ENCODE peak calls at places on chromosomes 1 and 21, in ten cellular contexts. M is GM23338, T is upper lobe of left lung, R is stomach, I is endothelial cell of umbilical vein, V is HCT116, S is sigmoid colon, A is suprapubic skin, Y is GM12892, C is SK-N-SH. P is an unnamed sample.

GRCh38 chr1:200483491-200484143 is 73.8 kb upstream of the ZNF281 start:
- DNase-seq in M (peak), T (peak), R (peak), I (peak), V (peak), S (no peak), A (no peak), Y (peak), C (peak), P (peak)

GRCh38 chr1:218537131-218537904 is 192.2 kb downstream of the TGFB2 start:
- DNase-seq in M (no peak), T (no peak), R (no peak), I (no peak), V (no peak), S (no peak), A (no peak), Y (no peak), C (no peak), P (no peak)

GRCh38 chr1:158055854-158056253 is 62.4 kb downstream of the KIRREL1 start:
- DNase-seq in M (peak), T (no peak), R (no peak), I (peak), V (no peak), S (no peak), A (no peak), Y (no peak), C (no peak), P (no peak)

GRCh38 chr1:226714148-226714547 is 24.9 kb downstream of the ITPKB start:
- DNase-seq in M (no peak), T (no peak), R (no peak), I (no peak), V (no peak), S (no peak), A (no peak), Y (no peak), C (no peak), P (no peak)

GRCh38 chr1:31033573-31033972 is 31.9 kb downstream of the PUM1 start:
- DNase-seq in M (peak), T (peak), R (no peak), I (no peak), V (no peak), S (no peak), A (no peak), Y (no peak), C (no peak), P (no peak)

GRCh38 chr1:228340686-228341449 is 65.8 kb downstream of the TRIM11 start:
- DNase-seq in M (peak), T (peak), R (no peak), I (no peak), V (no peak), S (peak), A (peak), Y (no peak), C (peak), P (no peak)

GRCh38 chr1:45512641-45513054 is 9.0 kb downstream of the PRDX1 start:
- DNase-seq in M (peak), T (peak), R (peak), I (peak), V (peak), S (peak), A (no peak), Y (no peak), C (peak), P (no peak)

GRCh38 chr1:84412316-84412942 is 14.1 kb downstream of the DNASE2B start:
- DNase-seq in M (no peak), T (no peak), R (no peak), I (no peak), V (no peak), S (no peak), A (no peak), Y (no peak), C (no peak), P (no peak)

GRCh38 chr21:37711294-37711844 is 204.9 kb downstream of the KCNJ6 start:
- DNase-seq in M (no peak), T (no peak), R (no peak), I (no peak), V (no peak), S (no peak), A (no peak), Y (no peak), C (peak), P (no peak)

GRCh38 chr1:176847052-176847451 is 317.5 kb downstream of the ASTN1 start:
- DNase-seq in M (no peak), T (no peak), R (no peak), I (no peak), V (no peak), S (peak), A (no peak), Y (no peak), C (peak), P (no peak)

GRCh38 chr1:31689821-31690220 is 14.0 kb downstream of the COL16A1 start:
- DNase-seq in M (no peak), T (no peak), R (no peak), I (peak), V (peak), S (no peak), A (no peak), Y (no peak), C (no peak), P (no peak)

GRCh38 chr1:204645251-204645650 is 40.3 kb downstream of the LRRN2 start:
- DNase-seq in M (no peak), T (no peak), R (no peak), I (no peak), V (no peak), S (no peak), A (no peak), Y (no peak), C (no peak), P (no peak)

GRCh38 chr1:201883786-201884185 is 4.9 kb upstream of the SHISA4 start:
- DNase-seq in M (no peak), T (peak), R (no peak), I (peak), V (peak), S (no peak), A (no peak), Y (no peak), C (no peak), P (no peak)

GRCh38 chr1:201883266-201883665 is 5.4 kb upstream of the SHISA4 start:
- DNase-seq in M (no peak), T (no peak), R (no peak), I (no peak), V (no peak), S (no peak), A (no peak), Y (no peak), C (no peak), P (no peak)

GRCh38 chr1:201880928-201881571 is 7.6 kb upstream of the SHISA4 start:
- DNase-seq in M (no peak), T (no peak), R (no peak), I (no peak), V (no peak), S (no peak), A (no peak), Y (no peak), C (no peak), P (no peak)

GRCh38 chr1:201882665-201883132 is 6.0 kb upstream of the SHISA4 start:
- DNase-seq in M (peak), T (peak), R (no peak), I (no peak), V (peak), S (no peak), A (no peak), Y (no peak), C (no peak), P (no peak)

DNA sequence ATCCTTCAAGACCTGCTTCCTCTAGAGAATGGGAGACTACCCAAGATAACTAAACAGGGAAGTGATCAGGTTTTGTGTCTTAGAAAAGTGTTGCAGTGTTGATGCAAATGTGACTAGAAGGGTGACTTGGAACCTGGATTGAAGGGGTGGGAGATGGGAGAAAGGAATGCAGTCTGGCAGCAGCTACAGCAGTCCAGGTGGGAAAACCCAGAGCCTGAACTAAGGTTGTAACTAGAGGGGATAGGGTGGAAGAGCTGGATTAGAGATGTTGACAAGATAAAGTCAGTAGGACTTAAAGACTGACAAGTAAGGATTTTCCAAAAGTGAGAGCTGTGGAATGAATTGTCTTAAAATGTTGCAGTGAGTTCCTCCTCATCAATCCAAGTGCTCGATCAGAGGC is 7.1 kb upstream of the SHISA4 start:
- DNase-seq in M (peak), T (no peak), R (no peak), I (no peak), V (no peak), S (no peak), A (no peak), Y (no peak), C (no peak), P (no peak)
- TF ChIP-seq POLR2AphosphoS5 in M (no peak), T (no peak), R (no peak), I (no peak), V (no peak), S (no peak), A (no peak), Y (no peak), C (no peak), P (no peak)

GRCh38 chr1:183652547-183653467 is at the start of gene APOBEC4:
- DNase-seq in M (no peak), T (peak), R (no peak), I (no peak), V (no peak), S (no peak), A (no peak), Y (no peak), C (no peak), P (no peak)
- TF ChIP-seq POLR2AphosphoS5 in M (no peak), T (no peak), R (no peak), I (no peak), V (no peak), S (no peak), A (no peak), Y (peak), C (no peak), P (peak)

GRCh38 chr21:43744725-43745124 is 25.8 kb downstream of the PDXK start:
- DNase-seq in M (no peak), T (no peak), R (no peak), I (no peak), V (no peak), S (no peak), A (no peak), Y (no peak), C (no peak), P (no peak)

GRCh38 chr21:43741425-43742096 is 22.6 kb downstream of the PDXK start:
- DNase-seq in M (peak), T (no peak), R (no peak), I (no peak), V (no peak), S (no peak), A (no peak), Y (no peak), C (peak), P (no peak)

GRCh38 chr21:43740497-43741156 is 21.7 kb downstream of the PDXK start:
- DNase-seq in M (peak), T (peak), R (peak), I (no peak), V (no peak), S (peak), A (no peak), Y (no peak), C (peak), P (no peak)

GRCh38 chr21:43745772-43746517 is 27.0 kb downstream of the PDXK start:
- DNase-seq in M (no peak), T (no peak), R (no peak), I (no peak), V (no peak), S (no peak), A (no peak), Y (no peak), C (no peak), P (no peak)

GRCh38 chr21:43743934-43744333 is 25.0 kb downstream of the PDXK start:
- DNase-seq in M (no peak), T (no peak), R (no peak), I (no peak), V (no peak), S (no peak), A (no peak), Y (no peak), C (no peak), P (no peak)
- TF ChIP-seq POLR2AphosphoS5 in M (no peak), T (no peak), R (no peak), I (no peak), V (no peak), S (no peak), A (no peak), Y (no peak), C (no peak), P (no peak)

GRCh38 chr1:238409947-238410346 is 519.2 kb upstream of the ZP4 start:
- DNase-seq in M (no peak), T (no peak), R (no peak), I (no peak), V (no peak), S (no peak), A (no peak), Y (no peak), C (no peak), P (no peak)
- TF ChIP-seq POLR2AphosphoS5 in M (no peak), T (no peak), R (no peak), I (no peak), V (no peak), S (no peak), A (no peak), Y (no peak), C (no peak), P (no peak)

GRCh38 chr1:9181176-9181906 is 52.4 kb upstream of the GPR157 start:
- DNase-seq in M (peak), T (peak), R (peak), I (peak), V (peak), S (peak), A (peak), Y (peak), C (peak), P (peak)
- TF ChIP-seq POLR2AphosphoS5 in M (no peak), T (no peak), R (no peak), I (peak), V (no peak), S (no peak), A (no peak), Y (no peak), C (no peak), P (no peak)

GRCh38 chr1:18300376-18300775 is 180.4 kb upstream of the KLHDC7A start:
- DNase-seq in M (no peak), T (no peak), R (no peak), I (no peak), V (no peak), S (no peak), A (no peak), Y (no peak), C (peak), P (no peak)
- TF ChIP-seq POLR2AphosphoS5 in M (no peak), T (no peak), R (no peak), I (no peak), V (no peak), S (no peak), A (no peak), Y (no peak), C (no peak), P (no peak)

GRCh38 chr1:43344267-43344666 is 6.6 kb downstream of the MPL start:
- DNase-seq in M (no peak), T (no peak), R (no peak), I (peak), V (no peak), S (peak), A (peak), Y (no peak), C (no peak), P (no peak)
- TF ChIP-seq POLR2AphosphoS5 in M (no peak), T (no peak), R (no peak), I (no peak), V (no peak), S (no peak), A (no peak), Y (no peak), C (no peak), P (no peak)

GRCh38 chr1:94979126-94979525 is 52.2 kb upstream of the CNN3 start:
- DNase-seq in M (no peak), T (no peak), R (no peak), I (no peak), V (no peak), S (no peak), A (no peak), Y (no peak), C (no peak), P (no peak)
- TF ChIP-seq POLR2AphosphoS5 in M (no peak), T (no peak), R (no peak), I (no peak), V (no peak), S (no peak), A (no peak), Y (no peak), C (no peak), P (no peak)

DNA sequence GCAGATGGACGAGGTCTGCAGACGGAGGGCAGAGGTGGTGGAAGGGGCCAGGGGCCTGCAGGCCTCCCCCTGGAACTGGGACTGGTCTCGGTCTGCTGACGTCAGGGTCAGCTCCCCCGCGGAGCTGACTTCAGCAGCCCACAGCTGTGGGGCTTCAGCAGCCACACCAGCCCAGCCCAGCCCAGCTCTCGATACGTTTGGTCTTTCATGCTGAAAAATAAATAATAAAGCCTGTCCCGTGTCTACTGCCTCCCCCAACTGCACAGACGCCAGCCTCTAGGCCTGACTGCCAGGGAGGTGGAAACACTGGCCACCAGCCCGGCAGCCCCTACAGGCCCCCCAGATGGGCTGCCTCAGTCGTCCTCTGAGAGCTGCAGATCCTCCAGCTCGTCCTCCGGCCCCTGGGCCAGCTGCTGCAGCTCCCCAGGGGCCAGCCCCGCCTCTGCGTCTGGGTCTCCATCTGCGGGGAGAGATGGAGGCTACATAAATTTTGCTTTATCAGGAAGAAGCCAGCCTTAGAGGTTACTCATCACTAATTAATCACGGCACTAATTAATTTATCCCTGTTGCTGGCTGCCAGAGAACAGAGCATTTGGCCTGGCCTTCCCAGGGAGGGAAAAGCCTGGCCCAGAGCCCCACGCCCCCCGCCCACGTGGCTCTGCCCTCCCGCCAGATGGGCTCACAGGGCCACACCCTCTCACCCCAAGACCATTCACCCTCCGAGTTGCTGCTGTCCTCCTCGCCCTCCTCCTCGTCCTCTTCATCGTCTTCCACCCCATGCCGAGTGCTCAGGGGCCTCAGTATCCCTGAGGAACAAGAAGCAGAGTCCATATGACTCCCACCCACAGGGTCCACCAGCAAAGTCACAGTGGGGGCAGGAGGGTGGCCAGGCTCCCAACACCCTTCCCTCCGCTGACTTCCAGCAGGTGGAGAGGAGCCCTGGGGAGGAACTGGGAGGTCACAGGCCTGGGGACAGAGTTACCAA is 14.4 kb downstream of the NOC2L start:
- DNase-seq in M (no peak), T (no peak), R (no peak), I (no peak), V (no peak), S (no peak), A (no peak), Y (no peak), C (peak), P (no peak)
- TF ChIP-seq POLR2AphosphoS5 in M (no peak), T (no peak), R (no peak), I (no peak), V (no peak), S (no peak), A (no peak), Y (no peak), C (no peak), P (no peak)

GRCh38 chr1:42748461-42749410 is 8.7 kb upstream of the CLDN19 start:
- DNase-seq in M (no peak), T (no peak), R (peak), I (no peak), V (no peak), S (no peak), A (peak), Y (no peak), C (no peak), P (no peak)

GRCh38 chr1:42746436-42747105 is 6.5 kb upstream of the CLDN19 start:
- DNase-seq in M (no peak), T (no peak), R (no peak), I (no peak), V (no peak), S (no peak), A (peak), Y (no peak), C (no peak), P (no peak)

GRCh38 chr1:42748021-42748420 is 8.0 kb upstream of the CLDN19 start:
- DNase-seq in M (no peak), T (no peak), R (no peak), I (no peak), V (no peak), S (no peak), A (peak), Y (no peak), C (no peak), P (no peak)

GRCh38 chr1:42745851-42746250 is 5.8 kb upstream of the CLDN19 start:
- DNase-seq in M (no peak), T (no peak), R (no peak), I (no peak), V (no peak), S (no peak), A (peak), Y (no peak), C (peak), P (no peak)

DNA sequence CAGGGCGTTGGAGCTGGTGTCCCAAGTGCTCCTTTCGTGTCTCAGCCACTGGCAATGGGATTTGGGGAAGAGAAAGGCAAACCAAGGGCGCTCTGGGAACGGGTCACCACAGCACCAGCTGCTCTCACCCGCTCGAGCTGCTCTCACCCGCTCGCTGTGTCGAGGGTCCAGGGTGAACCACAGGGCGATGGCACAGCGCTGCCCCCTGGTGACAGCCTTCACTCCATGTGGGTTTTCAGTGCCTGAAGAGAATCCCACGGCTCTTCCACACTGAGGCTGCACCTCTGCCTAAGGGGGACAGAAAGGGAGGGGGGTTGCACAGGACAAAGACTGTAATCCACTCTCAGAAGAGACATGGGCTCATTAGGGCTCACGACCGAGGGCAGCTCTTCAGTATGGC is 7.1 kb upstream of the CLDN19 start:
- DNase-seq in M (peak), T (no peak), R (peak), I (peak), V (no peak), S (no peak), A (peak), Y (no peak), C (peak), P (peak)
- TF ChIP-seq POLR2AphosphoS5 in M (no peak), T (no peak), R (no peak), I (no peak), V (no peak), S (no peak), A (no peak), Y (no peak), C (no peak), P (no peak)

P was measured in GM12891.